ENCODE peak calls at places on chromosomes 11 and 22, in ten cellular contexts. R is stimulated activated CD4-positive, alpha-beta T cell treated with anti-CD3 and anti-CD28 coated beads, TNF-alpha, amount 100 ng/mL, for 1 hour; N is RWPE1; C is NCI-H1092 treated with DMSO at 0.1 percent for 48 hours; Z is T-helper 2 cell; H is H4; L is pancreas; O is stimulated activated CD8-positive, alpha-beta memory T cell treated with anti-CD3 and anti-CD28 coated beads, Interleukin-4, amount 100 ng/mL, for 1 hour; A is islet precursor cell; K is neural crest cell. B is an unnamed sample.
A peak's percentile ranks its signal among the peaks of the same experiment; 100 is the strongest.

GRCh38 chr11:121654506-121655480 is 202.0 kb upstream of the SORL1-AS1 start:
- DNase-seq in R (no peak), N (peak; percentile 18), C (peak; percentile 67), Z (no peak), H (no peak), L (no peak), O (no peak), A (peak; percentile 58), K (no peak), B (no peak)

GRCh38 chr11:2468363-2469240 is 23.8 kb downstream of the KCNQ1 start:
- DNase-seq in R (no peak), N (no peak), C (no peak), Z (no peak), H (no peak), L (peak; percentile 27), O (no peak), A (no peak), K (no peak), B (no peak)

GRCh38 chr22:36334838-36335603 is 52.7 kb downstream of the MYH9 start:
- DNase-seq in R (no peak), N (no peak), C (no peak), Z (peak; percentile 66), H (no peak), L (no peak), O (no peak), A (peak; percentile 79), K (peak; percentile 33), B (no peak)

GRCh38 chr11:34250732-34251639 is 106.8 kb downstream of the ABTB2 start:
- DNase-seq in R (peak; percentile 41), N (peak; percentile 85), C (no peak), Z (peak; percentile 83), H (peak; percentile 54), L (no peak), O (peak; percentile 39), A (peak; percentile 88), K (peak; percentile 23), B (no peak)

GRCh38 chr22:36419912-36420882 is 32.4 kb upstream of the MYH9 start:
- DNase-seq in R (no peak), N (no peak), C (no peak), Z (no peak), H (no peak), L (no peak), O (no peak), A (no peak), K (no peak), B (no peak)

GRCh38 chr11:27717801-27718229 is 17.6 kb upstream of the BDNF start:
- DNase-seq in R (no peak), N (no peak), C (no peak), Z (no peak), H (no peak), L (no peak), O (no peak), A (no peak), K (no peak), B (no peak)

GRCh38 chr11:95143106-95143681 is 53.5 kb downstream of the ENDOD1 start:
- DNase-seq in R (no peak), N (no peak), C (no peak), Z (no peak), H (no peak), L (no peak), O (no peak), A (no peak), K (no peak), B (no peak)

GRCh38 chr11:285021-285893 is 3.7 kb upstream of the PGGHG start:
- DNase-seq in R (no peak), N (no peak), C (no peak), Z (no peak), H (no peak), L (peak; percentile 44), O (no peak), A (no peak), K (no peak), B (no peak)

GRCh38 chr11:128497057-128497957 is 90.1 kb downstream of the ETS1 start:
- DNase-seq in R (no peak), N (peak; percentile 75), C (peak; percentile 93), Z (peak; percentile 69), H (peak; percentile 97), L (no peak), O (no peak), A (peak; percentile 90), K (no peak), B (no peak)

GRCh38 chr11:117961896-117962295 is 24.3 kb upstream of the IL10RA start:
- DNase-seq in R (no peak), N (no peak), C (no peak), Z (no peak), H (no peak), L (no peak), O (no peak), A (no peak), K (no peak), B (no peak)

GRCh38 chr11:59463176-59463575 is 6.4 kb downstream of the OR4D6 start:
- DNase-seq in R (no peak), N (no peak), C (no peak), Z (no peak), H (peak; percentile 68), L (no peak), O (no peak), A (no peak), K (no peak), B (no peak)

GRCh38 chr11:76745561-76746207 is 37.5 kb upstream of the TSKU start:
- DNase-seq in R (no peak), N (no peak), C (no peak), Z (no peak), H (no peak), L (no peak), O (no peak), A (no peak), K (no peak), B (no peak)

GRCh38 chr11:123186291-123186690 is 8.8 kb downstream of the CLMP start:
- DNase-seq in R (no peak), N (peak; percentile 68), C (no peak), Z (no peak), H (no peak), L (no peak), O (no peak), A (no peak), K (no peak), B (no peak)

GRCh38 chr22:24400726-24401596 is 26.4 kb upstream of the ADORA2A start:
- DNase-seq in R (no peak), N (no peak), C (no peak), Z (no peak), H (no peak), L (no peak), O (no peak), A (no peak), K (no peak), B (no peak)

GRCh38 chr22:41094036-41094435 is 1.6 kb downstream of the EP300 start:
- DNase-seq in R (no peak), N (peak; percentile 7), C (peak; percentile 7), Z (peak; percentile 54), H (no peak), L (no peak), O (no peak), A (no peak), K (no peak), B (no peak)

GRCh38 chr11:40683010-40683409 is 776.4 kb downstream of the LRRC4C start:
- DNase-seq in R (no peak), N (no peak), C (no peak), Z (no peak), H (no peak), L (no peak), O (no peak), A (no peak), K (no peak), B (no peak)

GRCh38 chr22:31892080-31892433 is 52.3 kb upstream of the YWHAH start:
- DNase-seq in R (no peak), N (no peak), C (no peak), Z (no peak), H (no peak), L (no peak), O (no peak), A (no peak), K (no peak), B (no peak)

GRCh38 chr11:69700278-69701140 is 3.3 kb downstream of the FGF19 start:
- DNase-seq in R (no peak), N (no peak), C (peak; percentile 85), Z (no peak), H (peak; percentile 68), L (peak; percentile 82), O (no peak), A (peak; percentile 92), K (no peak), B (no peak)

GRCh38 chr11:62830904-62831519 is 839 bp downstream of the STX5 start:
- DNase-seq in R (no peak), N (no peak), C (no peak), Z (peak; percentile 47), H (no peak), L (peak; percentile 72), O (no peak), A (no peak), K (no peak), B (no peak)

GRCh38 chr11:61864814-61865775 is 26.2 kb downstream of the FADS3 start:
- DNase-seq in R (no peak), N (no peak), C (no peak), Z (no peak), H (no peak), L (no peak), O (no peak), A (no peak), K (no peak), B (no peak)

GRCh38 chr11:6586434-6587359 is 16.7 kb downstream of the RRP8 start:
- DNase-seq in R (no peak), N (no peak), C (no peak), Z (no peak), H (no peak), L (no peak), O (no peak), A (no peak), K (no peak), B (no peak)

GRCh38 chr11:75858613-75859012 is 43.6 kb downstream of the UVRAG start:
- DNase-seq in R (no peak), N (no peak), C (no peak), Z (no peak), H (no peak), L (no peak), O (no peak), A (no peak), K (no peak), B (peak; percentile 12)

GRCh38 chr11:113091578-113091844 is 130.3 kb downstream of the NCAM1 start:
- DNase-seq in R (no peak), N (no peak), C (no peak), Z (no peak), H (no peak), L (no peak), O (no peak), A (no peak), K (no peak), B (no peak)

GRCh38 chr11:135074397-135074998 is 662.5 kb upstream of the B3GAT1 start:
- DNase-seq in R (no peak), N (no peak), C (peak; percentile 58), Z (no peak), H (no peak), L (no peak), O (no peak), A (no peak), K (no peak), B (no peak)

GRCh38 chr11:36222755-36223635 is 66.2 kb downstream of the COMMD9 start:
- DNase-seq in R (no peak), N (no peak), C (no peak), Z (no peak), H (peak; percentile 53), L (no peak), O (no peak), A (no peak), K (no peak), B (no peak)

GRCh38 chr11:63764201-63764711 is 4.3 kb downstream of the ZFTA start:
- DNase-seq in R (no peak), N (no peak), C (no peak), Z (no peak), H (no peak), L (peak; percentile 58), O (no peak), A (peak; percentile 56), K (peak; percentile 3), B (no peak)

GRCh38 chr22:49010901-49011300 is 816.8 kb downstream of the BRD1 start:
- DNase-seq in R (no peak), N (no peak), C (no peak), Z (no peak), H (no peak), L (no peak), O (no peak), A (no peak), K (no peak), B (no peak)

GRCh38 chr11:4059424-4059823 is 35.2 kb upstream of the RRM1 start:
- DNase-seq in R (no peak), N (peak; percentile 56), C (no peak), Z (no peak), H (no peak), L (no peak), O (no peak), A (no peak), K (no peak), B (no peak)

B was measured in SK-N-MC.